ENCODE peak calls at places on chromosomes 11 and 22, in five cellular contexts. One of them, this sample, is unnamed.

GRCh38 chr22:38110008-38110862 is at the start of gene BAIAP2L2:
- DNase-seq in activated T-cell treated with anti-CD3 and anti-CD28 coated beads, Interleukin-2, amount 50 U/mL, for 72 hours: no peak
- DNase-seq in aorta: peak
- DNase-seq in stimulated activated naive CD4-positive, alpha-beta T cell treated with Interleukin-2 at 50 U/mL for 16 hours: no peak
- DNase-seq in BE2C: no peak
- DNase-seq in this sample: no peak

GRCh38 chr11:74988541-74989268 is at the start of gene NEU3:
- DNase-seq in activated T-cell treated with anti-CD3 and anti-CD28 coated beads, Interleukin-2, amount 50 U/mL, for 72 hours: peak
- DNase-seq in aorta: peak
- DNase-seq in stimulated activated naive CD4-positive, alpha-beta T cell treated with Interleukin-2 at 50 U/mL for 16 hours: peak
- DNase-seq in BE2C: peak
- DNase-seq in this sample: peak

GRCh38 chr11:2549491-2549875 is 104.7 kb downstream of the KCNQ1 start:
- DNase-seq in activated T-cell treated with anti-CD3 and anti-CD28 coated beads, Interleukin-2, amount 50 U/mL, for 72 hours: no peak
- DNase-seq in aorta: peak
- DNase-seq in stimulated activated naive CD4-positive, alpha-beta T cell treated with Interleukin-2 at 50 U/mL for 16 hours: no peak
- DNase-seq in BE2C: no peak
- DNase-seq in this sample: no peak

GRCh38 chr11:121419839-121420238 is 32.3 kb upstream of the SORL1 start:
- DNase-seq in activated T-cell treated with anti-CD3 and anti-CD28 coated beads, Interleukin-2, amount 50 U/mL, for 72 hours: no peak
- DNase-seq in aorta: no peak
- DNase-seq in stimulated activated naive CD4-positive, alpha-beta T cell treated with Interleukin-2 at 50 U/mL for 16 hours: no peak
- DNase-seq in BE2C: no peak
- DNase-seq in this sample: no peak

GRCh38 chr11:16606784-16607674 is 131.4 kb upstream of the C11orf58 start:
- DNase-seq in activated T-cell treated with anti-CD3 and anti-CD28 coated beads, Interleukin-2, amount 50 U/mL, for 72 hours: peak
- DNase-seq in aorta: peak
- DNase-seq in stimulated activated naive CD4-positive, alpha-beta T cell treated with Interleukin-2 at 50 U/mL for 16 hours: no peak
- DNase-seq in BE2C: no peak
- DNase-seq in this sample: no peak

GRCh38 chr11:117130879-117131278 is 13.2 kb upstream of the PAFAH1B2 start:
- DNase-seq in activated T-cell treated with anti-CD3 and anti-CD28 coated beads, Interleukin-2, amount 50 U/mL, for 72 hours: no peak
- DNase-seq in aorta: no peak
- DNase-seq in stimulated activated naive CD4-positive, alpha-beta T cell treated with Interleukin-2 at 50 U/mL for 16 hours: no peak
- DNase-seq in BE2C: no peak
- DNase-seq in this sample: no peak

GRCh38 chr11:113189909-113190667 is 124.3 kb upstream of the TTC12 start:
- DNase-seq in activated T-cell treated with anti-CD3 and anti-CD28 coated beads, Interleukin-2, amount 50 U/mL, for 72 hours: no peak
- DNase-seq in aorta: peak
- DNase-seq in stimulated activated naive CD4-positive, alpha-beta T cell treated with Interleukin-2 at 50 U/mL for 16 hours: no peak
- DNase-seq in BE2C: no peak
- DNase-seq in this sample: no peak

GRCh38 chr11:111325259-111325658 is 26.9 kb downstream of the POU2AF3 start:
- DNase-seq in activated T-cell treated with anti-CD3 and anti-CD28 coated beads, Interleukin-2, amount 50 U/mL, for 72 hours: no peak
- DNase-seq in aorta: no peak
- DNase-seq in stimulated activated naive CD4-positive, alpha-beta T cell treated with Interleukin-2 at 50 U/mL for 16 hours: no peak
- DNase-seq in BE2C: no peak
- DNase-seq in this sample: no peak

GRCh38 chr11:2951235-2952110 is 22.3 kb upstream of the PHLDA2 start:
- DNase-seq in activated T-cell treated with anti-CD3 and anti-CD28 coated beads, Interleukin-2, amount 50 U/mL, for 72 hours: no peak
- DNase-seq in aorta: no peak
- DNase-seq in stimulated activated naive CD4-positive, alpha-beta T cell treated with Interleukin-2 at 50 U/mL for 16 hours: no peak
- DNase-seq in BE2C: no peak
- DNase-seq in this sample: no peak

GRCh38 chr11:2325123-2325522 is 23.3 kb downstream of the TSPAN32 start:
- DNase-seq in activated T-cell treated with anti-CD3 and anti-CD28 coated beads, Interleukin-2, amount 50 U/mL, for 72 hours: no peak
- DNase-seq in aorta: peak
- DNase-seq in stimulated activated naive CD4-positive, alpha-beta T cell treated with Interleukin-2 at 50 U/mL for 16 hours: no peak
- DNase-seq in BE2C: no peak
- DNase-seq in this sample: no peak

GRCh38 chr11:29343465-29344333 is 673.1 kb downstream of the KCNA4 start:
- DNase-seq in activated T-cell treated with anti-CD3 and anti-CD28 coated beads, Interleukin-2, amount 50 U/mL, for 72 hours: peak
- DNase-seq in aorta: peak
- DNase-seq in stimulated activated naive CD4-positive, alpha-beta T cell treated with Interleukin-2 at 50 U/mL for 16 hours: no peak
- DNase-seq in BE2C: peak
- DNase-seq in this sample: peak

GRCh38 chr11:105790841-105791240 is 181.0 kb downstream of the GRIA4 start:
- DNase-seq in activated T-cell treated with anti-CD3 and anti-CD28 coated beads, Interleukin-2, amount 50 U/mL, for 72 hours: no peak
- DNase-seq in aorta: no peak
- DNase-seq in stimulated activated naive CD4-positive, alpha-beta T cell treated with Interleukin-2 at 50 U/mL for 16 hours: no peak
- DNase-seq in BE2C: no peak
- DNase-seq in this sample: no peak

GRCh38 chr11:33403344-33403743 is 146.2 kb downstream of the HIPK3 start:
- DNase-seq in activated T-cell treated with anti-CD3 and anti-CD28 coated beads, Interleukin-2, amount 50 U/mL, for 72 hours: no peak
- DNase-seq in aorta: no peak
- DNase-seq in stimulated activated naive CD4-positive, alpha-beta T cell treated with Interleukin-2 at 50 U/mL for 16 hours: no peak
- DNase-seq in BE2C: no peak
- DNase-seq in this sample: no peak

GRCh38 chr11:128379587-128380279 is 207.6 kb downstream of the ETS1 start:
- DNase-seq in activated T-cell treated with anti-CD3 and anti-CD28 coated beads, Interleukin-2, amount 50 U/mL, for 72 hours: peak
- DNase-seq in aorta: no peak
- DNase-seq in stimulated activated naive CD4-positive, alpha-beta T cell treated with Interleukin-2 at 50 U/mL for 16 hours: no peak
- DNase-seq in BE2C: peak
- DNase-seq in this sample: no peak

GRCh38 chr11:13335319-13335718 is 57.7 kb downstream of the BMAL1 start:
- DNase-seq in activated T-cell treated with anti-CD3 and anti-CD28 coated beads, Interleukin-2, amount 50 U/mL, for 72 hours: peak
- DNase-seq in aorta: no peak
- DNase-seq in stimulated activated naive CD4-positive, alpha-beta T cell treated with Interleukin-2 at 50 U/mL for 16 hours: peak
- DNase-seq in BE2C: peak
- DNase-seq in this sample: no peak

GRCh38 chr11:110128161-110128560 is 35.0 kb downstream of the ZC3H12C start:
- DNase-seq in activated T-cell treated with anti-CD3 and anti-CD28 coated beads, Interleukin-2, amount 50 U/mL, for 72 hours: no peak
- DNase-seq in aorta: no peak
- DNase-seq in stimulated activated naive CD4-positive, alpha-beta T cell treated with Interleukin-2 at 50 U/mL for 16 hours: no peak
- DNase-seq in BE2C: no peak
- DNase-seq in this sample: peak

GRCh38 chr11:69934861-69935494 is 115.8 kb upstream of the FGF3 start:
- DNase-seq in activated T-cell treated with anti-CD3 and anti-CD28 coated beads, Interleukin-2, amount 50 U/mL, for 72 hours: no peak
- DNase-seq in aorta: peak
- DNase-seq in stimulated activated naive CD4-positive, alpha-beta T cell treated with Interleukin-2 at 50 U/mL for 16 hours: no peak
- DNase-seq in BE2C: peak
- DNase-seq in this sample: no peak

GRCh38 chr22:43179151-43179910 is 7.6 kb downstream of the TTLL12 start:
- DNase-seq in activated T-cell treated with anti-CD3 and anti-CD28 coated beads, Interleukin-2, amount 50 U/mL, for 72 hours: no peak
- DNase-seq in aorta: no peak
- DNase-seq in stimulated activated naive CD4-positive, alpha-beta T cell treated with Interleukin-2 at 50 U/mL for 16 hours: no peak
- DNase-seq in BE2C: no peak
- DNase-seq in this sample: no peak

GRCh38 chr11:100004541-100004940 is 682.5 kb upstream of the ARHGAP42 start:
- DNase-seq in activated T-cell treated with anti-CD3 and anti-CD28 coated beads, Interleukin-2, amount 50 U/mL, for 72 hours: no peak
- DNase-seq in aorta: no peak
- DNase-seq in stimulated activated naive CD4-positive, alpha-beta T cell treated with Interleukin-2 at 50 U/mL for 16 hours: no peak
- DNase-seq in BE2C: no peak
- DNase-seq in this sample: peak

GRCh38 chr22:21447694-21448402 is 19.3 kb upstream of the TMEM191C start:
- DNase-seq in activated T-cell treated with anti-CD3 and anti-CD28 coated beads, Interleukin-2, amount 50 U/mL, for 72 hours: no peak
- DNase-seq in aorta: peak
- DNase-seq in stimulated activated naive CD4-positive, alpha-beta T cell treated with Interleukin-2 at 50 U/mL for 16 hours: no peak
- DNase-seq in BE2C: peak
- DNase-seq in this sample: no peak

GRCh38 chr22:19488884-19489843 is 9.4 kb downstream of the CDC45 start:
- DNase-seq in activated T-cell treated with anti-CD3 and anti-CD28 coated beads, Interleukin-2, amount 50 U/mL, for 72 hours: no peak
- DNase-seq in aorta: no peak
- DNase-seq in stimulated activated naive CD4-positive, alpha-beta T cell treated with Interleukin-2 at 50 U/mL for 16 hours: no peak
- DNase-seq in BE2C: no peak
- DNase-seq in this sample: no peak

GRCh38 chr11:125275905-125276634 is 111.5 kb downstream of the PKNOX2 start:
- DNase-seq in activated T-cell treated with anti-CD3 and anti-CD28 coated beads, Interleukin-2, amount 50 U/mL, for 72 hours: no peak
- DNase-seq in aorta: no peak
- DNase-seq in stimulated activated naive CD4-positive, alpha-beta T cell treated with Interleukin-2 at 50 U/mL for 16 hours: no peak
- DNase-seq in BE2C: no peak
- DNase-seq in this sample: no peak

GRCh38 chr11:64772318-64773018 is 5.9 kb downstream of the SF1 start:
- DNase-seq in activated T-cell treated with anti-CD3 and anti-CD28 coated beads, Interleukin-2, amount 50 U/mL, for 72 hours: no peak
- DNase-seq in aorta: peak
- DNase-seq in stimulated activated naive CD4-positive, alpha-beta T cell treated with Interleukin-2 at 50 U/mL for 16 hours: no peak
- DNase-seq in BE2C: no peak
- DNase-seq in this sample: no peak

GRCh38 chr11:11252403-11252802 is 100.6 kb downstream of the CSNK2A3 start:
- DNase-seq in activated T-cell treated with anti-CD3 and anti-CD28 coated beads, Interleukin-2, amount 50 U/mL, for 72 hours: no peak
- DNase-seq in aorta: no peak
- DNase-seq in stimulated activated naive CD4-positive, alpha-beta T cell treated with Interleukin-2 at 50 U/mL for 16 hours: no peak
- DNase-seq in BE2C: no peak
- DNase-seq in this sample: no peak

GRCh38 chr11:93849751-93850584 is 450 bp downstream of the VSTM5 start:
- DNase-seq in activated T-cell treated with anti-CD3 and anti-CD28 coated beads, Interleukin-2, amount 50 U/mL, for 72 hours: no peak
- DNase-seq in aorta: peak
- DNase-seq in stimulated activated naive CD4-positive, alpha-beta T cell treated with Interleukin-2 at 50 U/mL for 16 hours: no peak
- DNase-seq in BE2C: peak
- DNase-seq in this sample: no peak

GRCh38 chr22:37198290-37199102 is 10.4 kb upstream of the C1QTNF6 start:
- DNase-seq in activated T-cell treated with anti-CD3 and anti-CD28 coated beads, Interleukin-2, amount 50 U/mL, for 72 hours: peak
- DNase-seq in aorta: peak
- DNase-seq in stimulated activated naive CD4-positive, alpha-beta T cell treated with Interleukin-2 at 50 U/mL for 16 hours: peak
- DNase-seq in BE2C: peak
- DNase-seq in this sample: no peak

GRCh38 chr22:44526431-44527115 is 28.5 kb upstream of the RTL6 start:
- DNase-seq in activated T-cell treated with anti-CD3 and anti-CD28 coated beads, Interleukin-2, amount 50 U/mL, for 72 hours: no peak
- DNase-seq in aorta: no peak
- DNase-seq in stimulated activated naive CD4-positive, alpha-beta T cell treated with Interleukin-2 at 50 U/mL for 16 hours: no peak
- DNase-seq in BE2C: no peak
- DNase-seq in this sample: no peak

GRCh38 chr22:22565991-22566390 is 6.9 kb upstream of the PRAME start:
- DNase-seq in activated T-cell treated with anti-CD3 and anti-CD28 coated beads, Interleukin-2, amount 50 U/mL, for 72 hours: no peak
- DNase-seq in aorta: no peak
- DNase-seq in stimulated activated naive CD4-positive, alpha-beta T cell treated with Interleukin-2 at 50 U/mL for 16 hours: no peak
- DNase-seq in BE2C: no peak
- DNase-seq in this sample: no peak

GRCh38 chr11:406796-407650 is 7.8 kb downstream of the SIGIRR start:
- DNase-seq in activated T-cell treated with anti-CD3 and anti-CD28 coated beads, Interleukin-2, amount 50 U/mL, for 72 hours: peak
- DNase-seq in aorta: peak
- DNase-seq in stimulated activated naive CD4-positive, alpha-beta T cell treated with Interleukin-2 at 50 U/mL for 16 hours: peak
- DNase-seq in BE2C: peak
- DNase-seq in this sample: no peak

GRCh38 chr22:23775779-23776375 is 3.2 kb downstream of the MMP11 start:
- DNase-seq in activated T-cell treated with anti-CD3 and anti-CD28 coated beads, Interleukin-2, amount 50 U/mL, for 72 hours: no peak
- DNase-seq in aorta: no peak
- DNase-seq in stimulated activated naive CD4-positive, alpha-beta T cell treated with Interleukin-2 at 50 U/mL for 16 hours: no peak
- DNase-seq in BE2C: no peak
- DNase-seq in this sample: no peak

GRCh38 chr11:59555601-59556114 is 44.3 kb downstream of the OR4D9 start:
- DNase-seq in activated T-cell treated with anti-CD3 and anti-CD28 coated beads, Interleukin-2, amount 50 U/mL, for 72 hours: no peak
- DNase-seq in aorta: no peak
- DNase-seq in stimulated activated naive CD4-positive, alpha-beta T cell treated with Interleukin-2 at 50 U/mL for 16 hours: no peak
- DNase-seq in BE2C: no peak
- DNase-seq in this sample: no peak